ENCODE peak calls at places on chromosomes 2 and 18, in six cellular contexts. One of them, this sample, is unnamed.

GRCh38 chr2:35526741-35527140 is 828.8 kb upstream of the CRIM1 start:
- DNase-seq in pancreas: no peak
- DNase-seq in upper lobe of right lung: no peak
- DNase-seq in HCT116: no peak
- DNase-seq in GM12864: no peak
- DNase-seq in colonic mucosa: no peak
- DNase-seq in this sample: peak

GRCh38 chr18:27627927-27628326 is 442.8 kb upstream of the CHST9 start:
- DNase-seq in pancreas: no peak
- DNase-seq in upper lobe of right lung: no peak
- DNase-seq in HCT116: no peak
- DNase-seq in GM12864: no peak
- DNase-seq in colonic mucosa: no peak
- DNase-seq in this sample: no peak

GRCh38 chr2:18297536-18298058 is 262.9 kb downstream of the RDH14 start:
- DNase-seq in pancreas: no peak
- DNase-seq in upper lobe of right lung: no peak
- DNase-seq in HCT116: no peak
- DNase-seq in GM12864: no peak
- DNase-seq in colonic mucosa: no peak
- DNase-seq in this sample: no peak

GRCh38 chr2:70477473-70477872 is 76.2 kb downstream of the TGFA start:
- DNase-seq in pancreas: no peak
- DNase-seq in upper lobe of right lung: no peak
- DNase-seq in HCT116: no peak
- DNase-seq in GM12864: no peak
- DNase-seq in colonic mucosa: peak
- DNase-seq in this sample: no peak

GRCh38 chr2:75142081-75142480 is 57.2 kb downstream of the TACR1 start:
- DNase-seq in pancreas: no peak
- DNase-seq in upper lobe of right lung: no peak
- DNase-seq in HCT116: no peak
- DNase-seq in GM12864: no peak
- DNase-seq in colonic mucosa: no peak
- DNase-seq in this sample: no peak

GRCh38 chr2:172431428-172431827 is 4.0 kb downstream of the ITGA6 start:
- DNase-seq in pancreas: no peak
- DNase-seq in upper lobe of right lung: peak
- DNase-seq in HCT116: no peak
- DNase-seq in GM12864: no peak
- DNase-seq in colonic mucosa: peak
- DNase-seq in this sample: no peak

GRCh38 chr2:42132066-42132965 is 36.8 kb upstream of the EML4 start:
- DNase-seq in pancreas: no peak
- DNase-seq in upper lobe of right lung: no peak
- DNase-seq in HCT116: no peak
- DNase-seq in GM12864: no peak
- DNase-seq in colonic mucosa: no peak
- DNase-seq in this sample: peak

GRCh38 chr18:55247032-55247431 is 287.8 kb upstream of the CCDC68 start:
- DNase-seq in pancreas: no peak
- DNase-seq in upper lobe of right lung: no peak
- DNase-seq in HCT116: no peak
- DNase-seq in GM12864: no peak
- DNase-seq in colonic mucosa: no peak
- DNase-seq in this sample: no peak

GRCh38 chr2:203492965-203493364 is 42.1 kb downstream of the RAPH1 start:
- DNase-seq in pancreas: no peak
- DNase-seq in upper lobe of right lung: no peak
- DNase-seq in HCT116: no peak
- DNase-seq in GM12864: no peak
- DNase-seq in colonic mucosa: no peak
- DNase-seq in this sample: peak

GRCh38 chr2:167534443-167534842 is 646.2 kb downstream of the XIRP2 start:
- DNase-seq in pancreas: no peak
- DNase-seq in upper lobe of right lung: no peak
- DNase-seq in HCT116: no peak
- DNase-seq in GM12864: no peak
- DNase-seq in colonic mucosa: no peak
- DNase-seq in this sample: peak

GRCh38 chr18:10863026-10863425 is 286.3 kb downstream of the PIEZO2 start:
- DNase-seq in pancreas: no peak
- DNase-seq in upper lobe of right lung: no peak
- DNase-seq in HCT116: no peak
- DNase-seq in GM12864: no peak
- DNase-seq in colonic mucosa: no peak
- DNase-seq in this sample: peak

GRCh38 chr2:128753321-128753720 is 434.7 kb upstream of the HS6ST1 start:
- DNase-seq in pancreas: no peak
- DNase-seq in upper lobe of right lung: no peak
- DNase-seq in HCT116: no peak
- DNase-seq in GM12864: no peak
- DNase-seq in colonic mucosa: no peak
- DNase-seq in this sample: no peak

GRCh38 chr2:236982693-236983092 is 103.0 kb upstream of the COPS8 start:
- DNase-seq in pancreas: no peak
- DNase-seq in upper lobe of right lung: no peak
- DNase-seq in HCT116: no peak
- DNase-seq in GM12864: no peak
- DNase-seq in colonic mucosa: no peak
- DNase-seq in this sample: no peak

GRCh38 chr18:3869848-3870247 is 419.9 kb downstream of the TGIF1 start:
- DNase-seq in pancreas: no peak
- DNase-seq in upper lobe of right lung: no peak
- DNase-seq in HCT116: peak
- DNase-seq in GM12864: no peak
- DNase-seq in colonic mucosa: no peak
- DNase-seq in this sample: peak

GRCh38 chr2:96869281-96869823 is 528 bp downstream of the SEMA4C start:
- DNase-seq in pancreas: peak
- DNase-seq in upper lobe of right lung: peak
- DNase-seq in HCT116: peak
- DNase-seq in GM12864: no peak
- DNase-seq in colonic mucosa: peak
- DNase-seq in this sample: peak

GRCh38 chr18:5992381-5992780 is 97.1 kb upstream of the TMEM200C start:
- DNase-seq in pancreas: no peak
- DNase-seq in upper lobe of right lung: no peak
- DNase-seq in HCT116: no peak
- DNase-seq in GM12864: no peak
- DNase-seq in colonic mucosa: no peak
- DNase-seq in this sample: no peak
- H3K4me3 ChIP-seq in pancreas: no peak
- H3K4me3 ChIP-seq in upper lobe of right lung: no peak
- H3K4me3 ChIP-seq in HCT116: no peak
- H3K4me3 ChIP-seq in GM12864: no peak
- H3K4me3 ChIP-seq in colonic mucosa: no peak
- H3K4me3 ChIP-seq in this sample: no peak

GRCh38 chr2:192194065-192194865 is 468 bp downstream of the TMEFF2 start:
- DNase-seq in pancreas: peak
- DNase-seq in upper lobe of right lung: peak
- DNase-seq in HCT116: no peak
- DNase-seq in GM12864: no peak
- DNase-seq in colonic mucosa: no peak
- DNase-seq in this sample: peak
- H3K4me3 ChIP-seq in pancreas: peak
- H3K4me3 ChIP-seq in upper lobe of right lung: peak
- H3K4me3 ChIP-seq in HCT116: no peak
- H3K4me3 ChIP-seq in GM12864: no peak
- H3K4me3 ChIP-seq in colonic mucosa: peak
- H3K4me3 ChIP-seq in this sample: peak

DNA sequence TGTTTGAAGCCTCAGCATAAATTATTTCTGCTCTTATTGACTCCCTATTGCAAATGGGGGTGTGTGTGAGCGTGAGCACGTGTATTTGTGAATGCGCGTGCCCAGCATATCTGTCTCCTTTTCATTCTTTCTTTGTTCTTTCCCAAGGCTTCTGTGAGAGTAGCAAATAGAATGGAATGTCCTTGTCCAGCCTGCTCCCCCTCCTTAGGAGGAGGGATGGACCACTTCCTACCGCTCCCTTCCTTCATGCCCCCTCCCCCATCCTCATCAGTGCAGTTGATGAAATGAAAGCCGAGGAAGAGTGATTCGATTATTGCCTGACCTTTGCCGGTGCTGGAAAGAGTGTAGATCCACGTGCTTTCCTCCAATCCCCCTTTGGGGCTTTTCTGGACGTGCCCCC is 102.0 kb downstream of the CPO start:
- DNase-seq in pancreas: no peak
- DNase-seq in upper lobe of right lung: no peak
- DNase-seq in HCT116: no peak
- DNase-seq in GM12864: no peak
- DNase-seq in colonic mucosa: no peak
- DNase-seq in this sample: peak
- H3K4me3 ChIP-seq in pancreas: no peak
- H3K4me3 ChIP-seq in upper lobe of right lung: no peak
- H3K4me3 ChIP-seq in HCT116: no peak
- H3K4me3 ChIP-seq in GM12864: no peak
- H3K4me3 ChIP-seq in colonic mucosa: no peak
- H3K4me3 ChIP-seq in this sample: peak

GRCh38 chr18:6413554-6414117 is 1.1 kb downstream of the L3MBTL4 start:
- DNase-seq in pancreas: no peak
- DNase-seq in upper lobe of right lung: no peak
- DNase-seq in HCT116: no peak
- DNase-seq in GM12864: no peak
- DNase-seq in colonic mucosa: no peak
- DNase-seq in this sample: no peak
- H3K4me3 ChIP-seq in pancreas: peak
- H3K4me3 ChIP-seq in upper lobe of right lung: peak
- H3K4me3 ChIP-seq in HCT116: no peak
- H3K4me3 ChIP-seq in GM12864: peak
- H3K4me3 ChIP-seq in colonic mucosa: peak
- H3K4me3 ChIP-seq in this sample: peak

DNA sequence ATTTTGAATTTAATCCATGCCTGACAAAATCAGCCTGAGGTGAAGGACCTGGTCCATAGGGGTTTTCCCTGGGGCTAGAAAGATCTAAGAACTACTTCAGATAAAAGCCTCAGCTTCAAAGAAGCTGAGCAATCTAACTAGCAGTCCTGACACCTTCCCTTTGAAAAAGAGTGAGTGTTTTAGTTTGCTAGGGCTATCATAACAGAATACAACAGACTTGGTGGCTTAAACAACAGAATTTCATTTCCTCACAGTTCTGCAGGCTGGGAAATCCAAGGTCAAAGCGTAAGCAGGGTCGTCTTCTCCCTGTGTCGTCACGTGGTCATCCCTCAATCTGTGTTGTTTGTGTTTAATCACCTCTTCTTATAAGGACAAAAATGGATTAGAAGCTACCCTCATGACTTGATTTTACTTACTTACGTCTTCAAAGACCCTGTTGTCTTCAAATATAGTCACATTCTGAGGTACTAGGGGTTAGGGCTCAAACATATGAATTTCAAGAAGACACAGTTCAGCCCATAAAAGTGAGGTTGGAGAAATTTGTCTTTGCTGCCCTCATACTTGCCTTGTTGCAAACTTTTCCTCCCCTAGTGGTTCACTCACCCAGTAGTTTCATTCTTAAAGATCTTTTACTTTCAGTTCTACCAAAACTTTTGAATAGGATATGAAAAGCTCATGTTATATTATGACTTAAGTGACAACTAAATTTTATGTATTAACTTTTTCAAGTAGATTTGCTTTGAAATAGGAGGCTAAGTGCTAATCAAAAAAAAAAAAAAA is 673.8 kb downstream of the ARHGAP15 start:
- DNase-seq in pancreas: no peak
- DNase-seq in upper lobe of right lung: no peak
- DNase-seq in HCT116: no peak
- DNase-seq in GM12864: peak
- DNase-seq in colonic mucosa: no peak
- DNase-seq in this sample: peak
- H3K4me3 ChIP-seq in pancreas: no peak
- H3K4me3 ChIP-seq in upper lobe of right lung: no peak
- H3K4me3 ChIP-seq in HCT116: no peak
- H3K4me3 ChIP-seq in GM12864: peak
- H3K4me3 ChIP-seq in colonic mucosa: no peak
- H3K4me3 ChIP-seq in this sample: no peak

DNA sequence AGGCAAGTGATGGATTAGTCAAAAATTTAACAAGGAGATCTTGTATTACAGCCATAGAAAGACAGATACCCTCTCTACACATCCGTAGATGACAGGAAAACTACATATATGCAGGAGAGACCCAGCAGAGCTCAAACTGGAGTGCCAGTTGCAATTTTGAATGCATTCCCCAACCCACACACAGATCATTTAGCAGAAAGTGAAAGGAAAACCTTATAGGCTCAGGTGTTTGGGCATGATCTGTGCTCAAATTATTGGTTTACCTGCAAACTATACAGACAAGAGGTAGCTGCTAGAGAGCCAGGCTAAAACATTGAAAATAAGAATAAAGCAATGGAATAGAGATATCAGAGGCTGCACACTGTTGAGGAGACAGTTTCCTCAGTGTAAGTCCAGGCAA is 51.8 kb downstream of the RAB3GAP1 start:
- DNase-seq in pancreas: no peak
- DNase-seq in upper lobe of right lung: no peak
- DNase-seq in HCT116: no peak
- DNase-seq in GM12864: no peak
- DNase-seq in colonic mucosa: no peak
- DNase-seq in this sample: no peak
- H3K4me3 ChIP-seq in pancreas: no peak
- H3K4me3 ChIP-seq in upper lobe of right lung: no peak
- H3K4me3 ChIP-seq in HCT116: no peak
- H3K4me3 ChIP-seq in GM12864: no peak
- H3K4me3 ChIP-seq in colonic mucosa: no peak
- H3K4me3 ChIP-seq in this sample: no peak

DNA sequence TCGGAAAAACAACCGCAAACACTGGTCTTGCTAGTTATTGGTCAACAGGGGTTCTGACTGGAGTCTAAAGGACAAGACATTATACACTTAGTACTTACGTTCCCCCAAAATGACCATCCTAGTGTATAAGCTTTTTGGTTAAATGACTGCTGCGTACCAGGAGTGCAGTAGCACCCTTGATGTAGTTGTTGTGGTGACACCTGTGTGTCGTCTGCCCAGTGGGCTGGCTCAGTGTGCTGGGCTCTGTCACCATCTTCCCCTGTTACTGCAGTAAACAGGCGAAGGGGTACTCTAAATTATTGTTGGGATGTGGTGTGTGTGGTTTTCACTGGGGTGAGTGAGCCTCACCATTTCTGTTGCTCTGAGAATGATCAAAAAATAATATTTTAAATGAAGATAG is 76.2 kb downstream of the MAPRE2 start:
- DNase-seq in pancreas: no peak
- DNase-seq in upper lobe of right lung: no peak
- DNase-seq in HCT116: no peak
- DNase-seq in GM12864: no peak
- DNase-seq in colonic mucosa: no peak
- DNase-seq in this sample: no peak
- H3K4me3 ChIP-seq in pancreas: no peak
- H3K4me3 ChIP-seq in upper lobe of right lung: no peak
- H3K4me3 ChIP-seq in HCT116: no peak
- H3K4me3 ChIP-seq in GM12864: no peak
- H3K4me3 ChIP-seq in colonic mucosa: no peak
- H3K4me3 ChIP-seq in this sample: no peak

GRCh38 chr2:179768765-179769164 is 92.6 kb downstream of the ZNF385B start:
- DNase-seq in pancreas: no peak
- DNase-seq in upper lobe of right lung: no peak
- DNase-seq in HCT116: no peak
- DNase-seq in GM12864: no peak
- DNase-seq in colonic mucosa: no peak
- DNase-seq in this sample: no peak
- H3K4me3 ChIP-seq in pancreas: no peak
- H3K4me3 ChIP-seq in upper lobe of right lung: no peak
- H3K4me3 ChIP-seq in HCT116: no peak
- H3K4me3 ChIP-seq in GM12864: no peak
- H3K4me3 ChIP-seq in colonic mucosa: no peak
- H3K4me3 ChIP-seq in this sample: no peak

GRCh38 chr2:68775272-68775847 is 40.7 kb downstream of the ARHGAP25 start:
- DNase-seq in pancreas: no peak
- DNase-seq in upper lobe of right lung: no peak
- DNase-seq in HCT116: no peak
- DNase-seq in GM12864: no peak
- DNase-seq in colonic mucosa: no peak
- DNase-seq in this sample: no peak
- H3K4me3 ChIP-seq in pancreas: peak
- H3K4me3 ChIP-seq in upper lobe of right lung: peak
- H3K4me3 ChIP-seq in HCT116: no peak
- H3K4me3 ChIP-seq in GM12864: peak
- H3K4me3 ChIP-seq in colonic mucosa: peak
- H3K4me3 ChIP-seq in this sample: no peak